ENCODE peak calls at places on chromosome 1, in seven cellular contexts. G is naive thymus-derived CD8-positive, alpha-beta T cell; F is mesendoderm; A is stimulated activated CD4-positive, alpha-beta T cell treated with anti-CD3 and anti-CD28 coated beads, Interleukin-1b, Interleukin-23, amount 100 ng/mL, for 48 hours; M is effector CD4-positive, alpha-beta T cell; P is DMS 273 treated with DMSO at 0.1 percent for 48 hours; Y is anterior cingulate cortex. X is an unnamed sample.

GRCh38 chr1:18299441-18300338 is 181.0 kb upstream of the KLHDC7A start:
- DNase-seq in G (no peak), A (no peak), Y (no peak), M (no peak), F (peak; percentile 81), P (no peak), X (peak; percentile 35)

GRCh38 chr1:200714504-200715187 is 24.0 kb upstream of the CAMSAP2 start:
- DNase-seq in Y (no peak), G (no peak), F (no peak), M (no peak), P (no peak), A (no peak), X (no peak)

GRCh38 chr1:241658081-241658793 is 6.2 kb downstream of the WDR64 start:
- DNase-seq in P (no peak), G (no peak), A (no peak), Y (no peak), M (no peak), F (no peak), X (no peak)

GRCh38 chr1:54699936-54700525 is 15.6 kb upstream of the TTC4 start:
- DNase-seq in F (no peak), P (no peak), M (no peak), A (no peak), G (no peak), Y (no peak), X (peak; percentile 41)

GRCh38 chr1:77655431-77655974 is 27.0 kb downstream of the ZZZ3 start:
- DNase-seq in F (no peak), Y (no peak), A (no peak), M (no peak), G (no peak), P (no peak), X (no peak)

GRCh38 chr1:240967070-240967724 is 355.2 kb upstream of the GREM2 start:
- DNase-seq in M (no peak), Y (no peak), A (no peak), P (no peak), G (no peak), F (peak; percentile 57), X (no peak)

GRCh38 chr1:152871731-152872126 is 6.4 kb upstream of the SMCP start:
- DNase-seq in F (no peak), Y (no peak), P (no peak), G (no peak), A (no peak), M (no peak), X (no peak)

GRCh38 chr1:9384751-9385245 is 92.1 kb downstream of the SPSB1 start:
- DNase-seq in M (no peak), P (no peak), G (no peak), A (no peak), F (no peak), Y (no peak), X (no peak)

GRCh38 chr1:156419863-156420208 is 50.8 kb downstream of the RHBG start:
- DNase-seq in A (no peak), Y (no peak), G (peak; percentile 42), M (peak; percentile 16), P (no peak), F (peak; percentile 82), X (no peak)

GRCh38 chr1:157135646-157136045 is 2.5 kb downstream of the ETV3 start:
- DNase-seq in A (no peak), F (no peak), P (no peak), M (no peak), Y (no peak), G (no peak), X (no peak)

GRCh38 chr1:184513966-184514365 is 127.1 kb downstream of the C1orf21 start:
- DNase-seq in F (peak; percentile 45), A (no peak), Y (no peak), G (no peak), P (no peak), M (no peak), X (no peak)

GRCh38 chr1:224747578-224747977 is 131.5 kb downstream of the CNIH3 start:
- DNase-seq in F (no peak), G (no peak), Y (no peak), P (peak; percentile 77), A (peak; percentile 26), M (no peak), X (peak; percentile 74)

GRCh38 chr1:1168451-1169411 is 4.9 kb upstream of the TTLL10 start:
- DNase-seq in F (no peak), A (no peak), G (no peak), Y (no peak), P (no peak), M (no peak), X (no peak)

GRCh38 chr1:227781314-227781930 is 34.1 kb upstream of the PRSS38 start:
- DNase-seq in M (no peak), G (no peak), F (no peak), Y (no peak), P (no peak), A (no peak), X (no peak)

GRCh38 chr1:206787956-206788355 is 15.7 kb upstream of the IL10 start:
- DNase-seq in A (no peak), P (no peak), G (no peak), Y (no peak), M (no peak), F (no peak), X (no peak)

GRCh38 chr1:19427087-19427781 is 58.1 kb downstream of the CAPZB start:
- DNase-seq in A (no peak), M (no peak), Y (no peak), F (no peak), G (no peak), P (no peak), X (no peak)

GRCh38 chr1:226132731-226133503 is 53.6 kb downstream of the ACBD3 start:
- DNase-seq in G (no peak), A (no peak), Y (no peak), P (no peak), F (no peak), M (no peak), X (no peak)

GRCh38 chr1:113416515-113416914 is 26.2 kb downstream of the MAGI3 start:
- DNase-seq in Y (no peak), A (no peak), P (no peak), F (peak; percentile 10), G (no peak), M (no peak), X (peak; percentile 46)

GRCh38 chr1:176864211-176864610 is 300.3 kb downstream of the ASTN1 start:
- DNase-seq in M (no peak), A (no peak), F (no peak), Y (no peak), G (no peak), P (no peak), X (no peak)

GRCh38 chr1:6955357-6956154 is 170.3 kb downstream of the CAMTA1 start:
- DNase-seq in G (no peak), A (no peak), Y (no peak), F (no peak), P (no peak), M (no peak), X (no peak)

GRCh38 chr1:150922519-150922975 is 3.6 kb upstream of the SETDB1 start:
- DNase-seq in P (peak; percentile 100), Y (no peak), G (peak; percentile 68), A (peak; percentile 83), F (peak; percentile 87), M (peak; percentile 63), X (peak; percentile 75)